ENCODE peak calls at places on chromosomes 3 and 15, in eight cellular contexts. One of them, this sample, is unnamed.

GRCh38 chr3:190120161-190121060 is at the start of gene P3H2:
- DNase-seq in ovary: peak; percentile 84
- DNase-seq in astrocyte: peak; percentile 87
- DNase-seq in CD8-positive, alpha-beta T cell: no peak
- DNase-seq in CD4-positive, alpha-beta T cell: no peak
- DNase-seq in breast epithelium: peak; percentile 79
- DNase-seq in mammary epithelial cell: peak; percentile 92
- DNase-seq in testis: peak; percentile 88
- DNase-seq in this sample: no peak

GRCh38 chr3:46846624-46847542 is 16.4 kb downstream of the MYL3 start:
- DNase-seq in breast epithelium: no peak
- DNase-seq in astrocyte: no peak
- DNase-seq in CD4-positive, alpha-beta T cell: no peak
- DNase-seq in mammary epithelial cell: no peak
- DNase-seq in testis: no peak
- DNase-seq in ovary: no peak
- DNase-seq in CD8-positive, alpha-beta T cell: no peak
- DNase-seq in this sample: no peak

GRCh38 chr15:29141908-29142747 is 127.5 kb downstream of the NSMCE3 start:
- DNase-seq in mammary epithelial cell: peak; percentile 32
- DNase-seq in CD4-positive, alpha-beta T cell: no peak
- DNase-seq in testis: peak; percentile 10
- DNase-seq in breast epithelium: peak; percentile 68
- DNase-seq in ovary: no peak
- DNase-seq in CD8-positive, alpha-beta T cell: no peak
- DNase-seq in astrocyte: no peak
- DNase-seq in this sample: no peak

GRCh38 chr15:58473720-58474119 is 41.9 kb downstream of the LIPC start:
- DNase-seq in breast epithelium: no peak
- DNase-seq in mammary epithelial cell: peak; percentile 93
- DNase-seq in ovary: no peak
- DNase-seq in CD4-positive, alpha-beta T cell: no peak
- DNase-seq in testis: no peak
- DNase-seq in CD8-positive, alpha-beta T cell: no peak
- DNase-seq in astrocyte: peak; percentile 96
- DNase-seq in this sample: no peak

GRCh38 chr3:113485161-113485609 is 29.8 kb downstream of the SPICE1 start:
- DNase-seq in mammary epithelial cell: no peak
- DNase-seq in astrocyte: no peak
- DNase-seq in CD8-positive, alpha-beta T cell: peak; percentile 4
- DNase-seq in CD4-positive, alpha-beta T cell: peak; percentile 2
- DNase-seq in breast epithelium: no peak
- DNase-seq in testis: no peak
- DNase-seq in ovary: no peak
- DNase-seq in this sample: peak; percentile 30

GRCh38 chr15:85047271-85047948 is 65.8 kb downstream of the PDE8A start:
- DNase-seq in ovary: peak; percentile 28
- DNase-seq in CD8-positive, alpha-beta T cell: no peak
- DNase-seq in astrocyte: peak; percentile 95
- DNase-seq in breast epithelium: no peak
- DNase-seq in testis: no peak
- DNase-seq in CD4-positive, alpha-beta T cell: no peak
- DNase-seq in mammary epithelial cell: no peak
- DNase-seq in this sample: no peak

GRCh38 chr3:49098429-49098828 is 4.6 kb upstream of the QRICH1 start:
- DNase-seq in astrocyte: peak; percentile 25
- DNase-seq in mammary epithelial cell: no peak
- DNase-seq in testis: no peak
- DNase-seq in CD8-positive, alpha-beta T cell: no peak
- DNase-seq in ovary: no peak
- DNase-seq in CD4-positive, alpha-beta T cell: no peak
- DNase-seq in breast epithelium: no peak
- DNase-seq in this sample: no peak

GRCh38 chr3:171314341-171314740 is 145.9 kb downstream of the TNIK start:
- DNase-seq in CD8-positive, alpha-beta T cell: no peak
- DNase-seq in mammary epithelial cell: no peak
- DNase-seq in astrocyte: no peak
- DNase-seq in CD4-positive, alpha-beta T cell: no peak
- DNase-seq in testis: no peak
- DNase-seq in breast epithelium: no peak
- DNase-seq in ovary: no peak
- DNase-seq in this sample: no peak

DNA sequence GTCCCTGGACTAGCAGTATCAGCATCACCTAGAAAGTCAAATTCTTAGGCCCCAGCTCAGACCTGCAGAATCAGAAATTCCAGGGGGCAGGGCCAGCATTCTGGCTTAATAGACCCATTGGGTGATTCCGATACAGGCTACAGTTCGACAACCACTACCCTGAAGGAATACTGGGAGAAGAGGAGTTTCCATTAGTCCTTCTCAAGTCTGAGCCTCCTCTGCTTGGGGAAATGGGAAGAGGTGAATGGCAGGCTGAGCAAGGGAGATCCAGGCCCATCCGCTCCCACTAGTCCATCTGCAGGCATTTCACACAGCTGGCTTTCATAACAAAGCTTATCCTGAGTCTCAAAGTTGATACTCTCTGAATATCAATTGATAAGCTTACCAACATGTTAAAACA is 69.1 kb downstream of the MECOM start:
- DNase-seq in mammary epithelial cell: no peak
- DNase-seq in breast epithelium: no peak
- DNase-seq in ovary: no peak
- DNase-seq in testis: no peak
- DNase-seq in CD4-positive, alpha-beta T cell: no peak
- DNase-seq in astrocyte: no peak
- DNase-seq in CD8-positive, alpha-beta T cell: no peak
- DNase-seq in this sample: no peak
- H3K9me3 ChIP-seq in mammary epithelial cell: no peaks in the 10 kb centered on the region
- H3K9me3 ChIP-seq in breast epithelium: no peaks in the 10 kb centered on the region
- H3K9me3 ChIP-seq in ovary: no peaks in the 10 kb centered on the region
- H3K9me3 ChIP-seq in testis: no peaks in the 10 kb centered on the region
- H3K9me3 ChIP-seq in CD4-positive, alpha-beta T cell: no peaks in the 10 kb centered on the region
- H3K9me3 ChIP-seq in astrocyte: no peaks in the 10 kb centered on the region
- H3K9me3 ChIP-seq in CD8-positive, alpha-beta T cell: no peaks in the 10 kb centered on the region
- H3K9me3 ChIP-seq in this sample: no peaks in the 10 kb centered on the region

GRCh38 chr3:182315313-182315712 is 478.0 kb upstream of the ATP11B start:
- DNase-seq in CD4-positive, alpha-beta T cell: no peak
- DNase-seq in CD8-positive, alpha-beta T cell: no peak
- DNase-seq in ovary: no peak
- DNase-seq in astrocyte: no peak
- DNase-seq in breast epithelium: no peak
- DNase-seq in testis: no peak
- DNase-seq in mammary epithelial cell: no peak
- DNase-seq in this sample: no peak
- H3K9me3 ChIP-seq in CD4-positive, alpha-beta T cell: no peaks in the 10 kb centered on the region
- H3K9me3 ChIP-seq in CD8-positive, alpha-beta T cell: no peaks in the 10 kb centered on the region
- H3K9me3 ChIP-seq in ovary: no peaks in the 10 kb centered on the region
- H3K9me3 ChIP-seq in astrocyte: no peaks in the 10 kb centered on the region
- H3K9me3 ChIP-seq in breast epithelium: peaks cover 9% of the 10 kb centered on the region
- H3K9me3 ChIP-seq in testis: no peaks in the 10 kb centered on the region
- H3K9me3 ChIP-seq in mammary epithelial cell: no peaks in the 10 kb centered on the region
- H3K9me3 ChIP-seq in this sample: no peaks in the 10 kb centered on the region

GRCh38 chr15:27235161-27235560 is 264.2 kb downstream of the GABRG3 start:
- DNase-seq in CD4-positive, alpha-beta T cell: no peak
- DNase-seq in testis: no peak
- DNase-seq in astrocyte: no peak
- DNase-seq in breast epithelium: no peak
- DNase-seq in ovary: no peak
- DNase-seq in CD8-positive, alpha-beta T cell: no peak
- DNase-seq in mammary epithelial cell: no peak
- DNase-seq in this sample: no peak

GRCh38 chr15:27235689-27236088 is 264.7 kb downstream of the GABRG3 start:
- DNase-seq in CD4-positive, alpha-beta T cell: no peak
- DNase-seq in CD8-positive, alpha-beta T cell: no peak
- DNase-seq in astrocyte: no peak
- DNase-seq in ovary: no peak
- DNase-seq in testis: no peak
- DNase-seq in mammary epithelial cell: no peak
- DNase-seq in breast epithelium: no peak
- DNase-seq in this sample: no peak

GRCh38 chr15:27238209-27238608 is 267.2 kb downstream of the GABRG3 start:
- DNase-seq in ovary: no peak
- DNase-seq in breast epithelium: no peak
- DNase-seq in testis: peak; percentile 24
- DNase-seq in CD8-positive, alpha-beta T cell: no peak
- DNase-seq in CD4-positive, alpha-beta T cell: no peak
- DNase-seq in astrocyte: no peak
- DNase-seq in mammary epithelial cell: no peak
- DNase-seq in this sample: no peak

GRCh38 chr15:27234593-27234992 is 263.6 kb downstream of the GABRG3 start:
- DNase-seq in breast epithelium: no peak
- DNase-seq in astrocyte: peak; percentile 18
- DNase-seq in testis: no peak
- DNase-seq in ovary: no peak
- DNase-seq in CD4-positive, alpha-beta T cell: no peak
- DNase-seq in CD8-positive, alpha-beta T cell: no peak
- DNase-seq in mammary epithelial cell: no peak
- DNase-seq in this sample: no peak

DNA sequence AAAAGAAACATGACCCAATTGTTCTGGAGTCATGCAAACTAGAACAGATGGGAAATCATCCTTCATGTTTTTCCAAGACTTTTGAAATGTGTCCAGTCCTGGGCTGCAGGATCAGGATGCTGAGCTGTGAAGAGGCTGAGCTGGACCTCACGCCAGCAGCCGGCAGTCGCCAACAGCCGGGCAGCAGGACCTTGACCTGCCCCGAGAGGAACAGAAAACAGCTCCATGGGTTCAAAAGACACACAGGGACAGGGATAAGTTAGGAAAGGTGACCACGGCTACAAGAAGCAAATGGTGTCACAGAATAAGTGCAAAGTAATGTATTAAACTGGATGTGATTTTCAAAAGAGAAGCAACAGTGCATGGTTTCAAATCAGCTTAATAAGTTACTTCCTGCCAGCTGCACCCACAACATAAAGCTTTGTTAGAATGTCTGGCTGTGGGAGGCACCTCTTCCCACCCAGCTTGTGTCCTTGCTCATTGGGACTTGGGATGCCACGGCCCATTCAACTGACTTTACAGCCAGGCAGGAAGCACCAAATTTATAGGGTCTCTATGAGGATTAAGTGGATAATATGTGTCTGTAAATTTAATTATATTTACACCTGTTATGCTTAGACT is 266.4 kb downstream of the GABRG3 start:
- DNase-seq in testis: no peak
- DNase-seq in mammary epithelial cell: no peak
- DNase-seq in CD8-positive, alpha-beta T cell: no peak
- DNase-seq in ovary: no peak
- DNase-seq in astrocyte: no peak
- DNase-seq in breast epithelium: no peak
- DNase-seq in CD4-positive, alpha-beta T cell: no peak
- DNase-seq in this sample: no peak
- H3K9me3 ChIP-seq in testis: no peaks in the 10 kb centered on the region
- H3K9me3 ChIP-seq in mammary epithelial cell: peaks cover 33% of the 10 kb centered on the region
- H3K9me3 ChIP-seq in CD8-positive, alpha-beta T cell: no peaks in the 10 kb centered on the region
- H3K9me3 ChIP-seq in ovary: no peaks in the 10 kb centered on the region
- H3K9me3 ChIP-seq in astrocyte: no peaks in the 10 kb centered on the region
- H3K9me3 ChIP-seq in breast epithelium: no peaks in the 10 kb centered on the region
- H3K9me3 ChIP-seq in CD4-positive, alpha-beta T cell: no peaks in the 10 kb centered on the region
- H3K9me3 ChIP-seq in this sample: no peaks in the 10 kb centered on the region

GRCh38 chr15:25059698-25060471 is 105.1 kb downstream of the SNRPN start:
- DNase-seq in astrocyte: no peak
- DNase-seq in CD4-positive, alpha-beta T cell: no peak
- DNase-seq in CD8-positive, alpha-beta T cell: no peak
- DNase-seq in testis: peak; percentile 9
- DNase-seq in breast epithelium: no peak
- DNase-seq in ovary: no peak
- DNase-seq in mammary epithelial cell: no peak
- DNase-seq in this sample: no peak

GRCh38 chr15:25060472-25060803 is 105.7 kb downstream of the SNRPN start:
- DNase-seq in astrocyte: no peak
- DNase-seq in CD4-positive, alpha-beta T cell: no peak
- DNase-seq in CD8-positive, alpha-beta T cell: no peak
- DNase-seq in testis: peak; percentile 3
- DNase-seq in ovary: no peak
- DNase-seq in mammary epithelial cell: no peak
- DNase-seq in breast epithelium: no peak
- DNase-seq in this sample: no peak

GRCh38 chr15:25057574-25057973 is 102.8 kb downstream of the SNRPN start:
- DNase-seq in breast epithelium: peak; percentile 7
- DNase-seq in ovary: no peak
- DNase-seq in astrocyte: no peak
- DNase-seq in CD8-positive, alpha-beta T cell: no peak
- DNase-seq in testis: peak; percentile 4
- DNase-seq in CD4-positive, alpha-beta T cell: no peak
- DNase-seq in mammary epithelial cell: no peak
- DNase-seq in this sample: no peak

GRCh38 chr15:25056484-25057429 is 102.0 kb downstream of the SNRPN start:
- DNase-seq in mammary epithelial cell: no peak
- DNase-seq in CD8-positive, alpha-beta T cell: no peak
- DNase-seq in testis: peak; percentile 28
- DNase-seq in breast epithelium: peak; percentile 7
- DNase-seq in astrocyte: no peak
- DNase-seq in ovary: no peak
- DNase-seq in CD4-positive, alpha-beta T cell: no peak
- DNase-seq in this sample: no peak

GRCh38 chr15:25058080-25058785 is 103.4 kb downstream of the SNRPN start:
- DNase-seq in astrocyte: no peak
- DNase-seq in ovary: no peak
- DNase-seq in CD4-positive, alpha-beta T cell: no peak
- DNase-seq in mammary epithelial cell: no peak
- DNase-seq in CD8-positive, alpha-beta T cell: no peak
- DNase-seq in breast epithelium: peak; percentile 7
- DNase-seq in testis: peak; percentile 21
- DNase-seq in this sample: no peak
- H3K9me3 ChIP-seq in astrocyte: peaks cover 100% of the 10 kb centered on the region
- H3K9me3 ChIP-seq in ovary: peaks cover 100% of the 10 kb centered on the region
- H3K9me3 ChIP-seq in CD4-positive, alpha-beta T cell: peaks cover 100% of the 10 kb centered on the region
- H3K9me3 ChIP-seq in mammary epithelial cell: peaks cover 98% of the 10 kb centered on the region
- H3K9me3 ChIP-seq in CD8-positive, alpha-beta T cell: peaks cover 98% of the 10 kb centered on the region
- H3K9me3 ChIP-seq in breast epithelium: peaks cover 100% of the 10 kb centered on the region
- H3K9me3 ChIP-seq in testis: no peaks in the 10 kb centered on the region
- H3K9me3 ChIP-seq in this sample: peaks cover 54% of the 10 kb centered on the region

DNA sequence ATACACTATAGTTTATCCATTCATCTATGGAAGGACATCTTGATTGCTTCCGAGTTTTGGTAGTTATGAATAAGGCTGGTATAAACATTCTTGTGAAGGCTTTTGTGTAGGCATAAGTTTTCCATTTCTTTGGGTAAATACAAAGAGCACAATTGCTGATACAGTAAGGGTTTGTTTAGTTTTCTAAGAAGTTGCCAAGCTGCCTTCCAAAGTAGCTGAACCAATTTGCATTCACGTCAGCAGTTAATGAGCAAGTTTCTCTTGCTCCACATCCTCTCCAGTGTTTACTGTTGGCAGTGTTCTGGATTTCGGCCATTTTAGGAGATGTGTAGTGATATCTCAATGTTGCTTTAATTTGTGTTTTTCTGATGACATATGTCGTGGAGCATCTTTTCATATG is 34.2 kb downstream of the GABRA5 start:
- DNase-seq in testis: no peak
- DNase-seq in CD4-positive, alpha-beta T cell: no peak
- DNase-seq in ovary: no peak
- DNase-seq in breast epithelium: no peak
- DNase-seq in CD8-positive, alpha-beta T cell: no peak
- DNase-seq in mammary epithelial cell: no peak
- DNase-seq in astrocyte: peak; percentile 43
- DNase-seq in this sample: no peak
- H3K9me3 ChIP-seq in testis: no peaks in the 10 kb centered on the region
- H3K9me3 ChIP-seq in CD4-positive, alpha-beta T cell: peaks cover 2% of the 10 kb centered on the region
- H3K9me3 ChIP-seq in ovary: no peaks in the 10 kb centered on the region
- H3K9me3 ChIP-seq in breast epithelium: peaks cover 9% of the 10 kb centered on the region
- H3K9me3 ChIP-seq in CD8-positive, alpha-beta T cell: no peaks in the 10 kb centered on the region
- H3K9me3 ChIP-seq in mammary epithelial cell: peaks cover 13% of the 10 kb centered on the region
- H3K9me3 ChIP-seq in astrocyte: no peaks in the 10 kb centered on the region
- H3K9me3 ChIP-seq in this sample: no peaks in the 10 kb centered on the region